ENCODE peak calls at places on chromosomes 3 and 15, in six cellular contexts. N, G, Z, E, K and A are unnamed samples.
A peak's percentile ranks its signal among the peaks of the same experiment; 100 is the strongest.

GRCh38 chr3:14614189-14614588 is 37.4 kb upstream of the CCDC174 start:
- DNase-seq in N (no peak), G (no peak), Z (no peak), E (no peak), K (no peak), A (no peak)

GRCh38 chr3:195030791-195031321 is 240.1 kb downstream of the XXYLT1 start:
- DNase-seq in N (no peak), G (no peak), Z (no peak), E (no peak), K (peak; percentile 97), A (no peak)

GRCh38 chr3:44883999-44884431 is 9.6 kb downstream of the TGM4 start:
- DNase-seq in N (peak; percentile 99), G (peak; percentile 77), Z (no peak), E (no peak), K (peak; percentile 70), A (no peak)

GRCh38 chr3:49683162-49683561 is 6.1 kb downstream of the MST1 start:
- DNase-seq in N (no peak), G (no peak), Z (no peak), E (no peak), K (no peak), A (peak; percentile 34)

GRCh38 chr3:12832350-12833225 is 8.8 kb downstream of the RPL32 start:
- DNase-seq in N (no peak), G (no peak), Z (no peak), E (no peak), K (no peak), A (no peak)

GRCh38 chr3:160935413-160936095 is 169.6 kb downstream of the B3GALNT1 start:
- DNase-seq in N (no peak), G (no peak), Z (no peak), E (no peak), K (no peak), A (no peak)

GRCh38 chr15:90845201-90845949 is 23.0 kb upstream of the FURIN start:
- DNase-seq in N (peak; percentile 40), G (peak; percentile 82), Z (no peak), E (no peak), K (peak; percentile 63), A (no peak)

GRCh38 chr3:186060222-186060621 is 48.7 kb downstream of the ETV5 start:
- DNase-seq in N (no peak), G (no peak), Z (no peak), E (no peak), K (no peak), A (no peak)

GRCh38 chr15:61839541-61839940 is 220.7 kb downstream of the VPS13C start:
- DNase-seq in N (peak; percentile 63), G (no peak), Z (no peak), E (no peak), K (no peak), A (no peak)

GRCh38 chr3:174325834-174326705 is 533.1 kb upstream of the NAALADL2 start:
- DNase-seq in N (peak; percentile 76), G (no peak), Z (no peak), E (no peak), K (no peak), A (no peak)

GRCh38 chr3:132654190-132654589 is 5.4 kb downstream of the ACAD11 start:
- DNase-seq in N (no peak), G (no peak), Z (no peak), E (no peak), K (no peak), A (no peak)

GRCh38 chr3:44128057-44128775 is 113.5 kb upstream of the TOPAZ1 start:
- DNase-seq in N (no peak), G (no peak), Z (no peak), E (no peak), K (no peak), A (peak; percentile 53)

GRCh38 chr3:81872566-81872965 is 111.1 kb upstream of the GBE1 start:
- DNase-seq in N (no peak), G (no peak), Z (no peak), E (no peak), K (no peak), A (no peak)

GRCh38 chr3:10470666-10471336 is 34.6 kb downstream of the ATP2B2 start:
- DNase-seq in N (no peak), G (no peak), Z (no peak), E (peak; percentile 67), K (no peak), A (no peak)

GRCh38 chr3:125125822-125126245 is 70.0 kb upstream of the HEG1 start:
- DNase-seq in N (peak; percentile 89), G (peak; percentile 84), Z (no peak), E (no peak), K (peak; percentile 56), A (no peak)

GRCh38 chr3:46433841-46434240 is 26.8 kb downstream of the CCRL2 start:
- DNase-seq in N (no peak), G (no peak), Z (no peak), E (no peak), K (no peak), A (no peak)

GRCh38 chr3:10645800-10646199 is 140.4 kb upstream of the ATP2B2 start:
- DNase-seq in N (no peak), G (no peak), Z (no peak), E (no peak), K (no peak), A (no peak)

GRCh38 chr15:80003171-80003570 is 32.2 kb upstream of the BCL2A1 start:
- DNase-seq in N (no peak), G (no peak), Z (no peak), E (no peak), K (no peak), A (no peak)